ENCODE peak calls at places on chromosomes 2 and 18, in seven cellular contexts. H, J, U, F, Q, P and K are unnamed samples.

GRCh38 chr18:42486296-42486695 is 531.3 kb downstream of the PIK3C3 start:
- DNase-seq in U (no peak), F (no peak), H (no peak), Q (no peak), J (no peak), P (no peak), K (no peak)

GRCh38 chr2:236753611-236754010 is 184.0 kb downstream of the ACKR3 start:
- DNase-seq in H (no peak), P (no peak), Q (no peak), J (no peak), U (no peak), F (no peak), K (no peak)

GRCh38 chr18:1914489-1914888 is 656.8 kb downstream of the METTL4 start:
- DNase-seq in P (peak; percentile 69), H (peak; percentile 0), J (peak; percentile 42), U (no peak), Q (no peak), F (no peak), K (no peak)

GRCh38 chr18:6547476-6547875 is 132.8 kb upstream of the L3MBTL4 start:
- DNase-seq in J (no peak), P (peak; percentile 10), Q (no peak), F (no peak), U (no peak), H (no peak), K (no peak)

GRCh38 chr2:55877101-55877500 is 46.5 kb downstream of the EFEMP1 start:
- DNase-seq in P (no peak), Q (no peak), F (no peak), H (no peak), J (no peak), U (no peak), K (no peak)

GRCh38 chr2:99127999-99128398 is 13.5 kb upstream of the C2orf15 start:
- DNase-seq in U (no peak), Q (no peak), H (no peak), J (no peak), F (no peak), P (no peak), K (no peak)

GRCh38 chr2:191486584-191487320 is 191.2 kb upstream of the NABP1 start:
- DNase-seq in U (no peak), P (peak; percentile 96), Q (no peak), J (peak; percentile 89), F (peak; percentile 93), H (no peak), K (peak; percentile 89)

GRCh38 chr2:174292908-174293307 is 41.8 kb upstream of the SP9 start:
- DNase-seq in P (no peak), Q (no peak), H (no peak), F (no peak), U (no peak), J (no peak), K (no peak)

GRCh38 chr2:143833258-143833657 is 686.7 kb downstream of the ZEB2 start:
- DNase-seq in F (no peak), J (no peak), P (no peak), Q (no peak), H (no peak), U (no peak), K (no peak)

GRCh38 chr2:138829326-138829725 is 49.1 kb upstream of the NXPH2 start:
- DNase-seq in H (peak; percentile 28), F (no peak), U (no peak), J (peak; percentile 24), Q (peak; percentile 27), P (peak; percentile 55), K (no peak)

GRCh38 chr2:24616606-24617005 is 125.6 kb downstream of the NCOA1 start:
- DNase-seq in J (no peak), P (no peak), U (no peak), F (no peak), H (no peak), Q (no peak), K (no peak)

DNA sequence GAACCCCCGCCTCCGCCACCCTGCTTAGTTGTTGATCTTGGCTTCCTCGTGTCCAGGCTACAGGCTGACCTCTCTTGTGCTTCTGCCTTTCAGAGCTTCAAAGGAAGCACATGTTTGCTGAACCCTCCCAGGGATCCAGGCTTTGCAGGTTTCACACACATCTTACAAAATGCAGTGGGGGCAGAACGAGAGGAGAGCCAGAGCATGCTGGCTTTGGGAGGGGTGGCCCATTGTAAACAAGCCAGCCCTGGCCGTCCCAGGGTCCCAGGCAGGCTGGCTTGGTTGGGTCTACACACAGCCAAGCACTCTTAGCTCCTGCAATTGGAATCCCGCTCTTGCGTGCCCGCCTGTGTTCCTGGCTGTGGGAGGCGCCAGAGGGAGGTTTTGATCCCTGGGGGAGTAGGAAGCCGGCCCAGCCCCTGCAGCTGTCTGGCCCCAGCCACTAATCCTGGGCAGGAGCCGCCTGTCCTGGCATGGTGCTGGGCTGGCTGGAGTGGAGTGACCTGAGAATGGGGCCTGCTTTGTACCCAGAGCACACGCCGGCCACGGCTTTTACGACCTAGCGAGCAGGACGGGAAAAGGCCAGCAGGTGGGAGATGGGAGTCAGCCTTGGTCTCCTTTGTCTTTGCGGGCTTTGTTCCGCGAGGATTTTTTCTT is 53.9 kb downstream of the SH3BP4 start:
- DNase-seq in U (no peak), H (no peak), J (peak; percentile 29), Q (no peak), F (no peak), P (no peak), K (no peak)
- TF ChIP-seq CTCF in U (no peak), H (no peak), J (peak; percentile 0), Q (no peak), F (no peak), P (no peak), K (no peak)

GRCh38 chr18:25279133-25279532 is 72.8 kb downstream of the ZNF521 start:
- DNase-seq in H (no peak), Q (no peak), J (peak; percentile 21), U (no peak), F (no peak), P (no peak), K (no peak)

GRCh38 chr18:25278415-25278814 is 73.6 kb downstream of the ZNF521 start:
- DNase-seq in J (no peak), Q (no peak), P (no peak), U (no peak), F (no peak), H (no peak), K (no peak)

GRCh38 chr18:25279961-25280360 is 72.0 kb downstream of the ZNF521 start:
- DNase-seq in U (no peak), Q (no peak), P (no peak), H (no peak), F (no peak), J (no peak), K (no peak)

GRCh38 chr18:25281522-25281921 is 70.4 kb downstream of the ZNF521 start:
- DNase-seq in F (no peak), Q (no peak), H (no peak), U (no peak), J (no peak), P (no peak), K (no peak)

GRCh38 chr18:25279556-25279955 is 72.4 kb downstream of the ZNF521 start:
- DNase-seq in J (no peak), P (no peak), H (no peak), U (no peak), F (no peak), Q (no peak), K (no peak)
- TF ChIP-seq CTCF in J (no peak), P (no peak), H (no peak), U (no peak), F (no peak), Q (no peak), K (no peak)

GRCh38 chr2:211281430-211282073 is 725.2 kb downstream of the CPS1 start:
- DNase-seq in U (no peak), Q (no peak), H (no peak), F (no peak), P (no peak), J (no peak), K (no peak)
- TF ChIP-seq CTCF in U (no peak), Q (no peak), H (no peak), F (no peak), P (no peak), J (no peak), K (no peak)

DNA sequence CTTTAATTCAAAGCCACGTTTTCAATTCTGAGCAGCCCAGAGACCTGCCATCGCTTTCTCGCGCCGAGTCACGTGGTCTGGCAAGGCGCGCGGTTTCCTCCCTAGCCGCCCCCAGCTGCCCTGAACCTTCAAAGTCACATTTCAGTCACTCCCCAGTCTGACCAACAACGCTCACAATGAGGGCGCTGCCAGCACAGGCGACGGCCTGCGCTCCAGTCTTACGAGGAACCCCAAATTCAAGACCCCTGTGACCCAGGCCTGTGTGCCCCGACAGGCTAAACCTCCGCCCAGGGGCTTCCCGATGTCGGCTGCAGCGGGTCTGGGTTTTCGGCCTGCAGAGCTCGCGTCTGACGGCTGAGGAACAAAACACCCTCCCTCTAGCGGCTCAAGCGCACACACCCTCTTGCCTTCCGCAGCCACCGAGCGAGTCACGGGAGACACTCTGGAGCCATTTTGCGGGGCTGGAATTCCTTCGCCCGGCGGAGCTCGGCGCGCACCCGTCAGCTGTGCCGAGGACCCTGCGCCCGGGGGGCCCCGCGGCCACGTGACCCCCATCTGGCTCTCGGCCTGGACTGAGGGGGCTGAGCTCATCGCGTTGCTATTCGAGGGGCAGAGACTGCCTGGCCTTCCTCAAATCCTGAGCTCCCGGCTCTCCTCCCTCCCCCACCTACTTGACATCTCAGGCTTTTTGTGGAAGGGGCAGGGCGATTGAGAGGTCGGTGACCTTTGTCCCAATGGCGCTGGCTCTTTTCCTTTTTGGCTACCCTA is 69.9 kb upstream of the ITGB6 start:
- DNase-seq in J (peak; percentile 95), H (peak; percentile 83), P (peak; percentile 79), Q (peak; percentile 94), U (peak; percentile 85), F (peak; percentile 71), K (peak; percentile 71)
- TF ChIP-seq CTCF in J (peak; percentile 64), H (peak; percentile 43), P (peak; percentile 74), Q (peak; percentile 88), U (peak; percentile 84), F (peak; percentile 65), K (peak; percentile 60)

GRCh38 chr18:69941183-69941582 is 6.5 kb downstream of the CD226 start:
- DNase-seq in H (no peak), Q (no peak), P (no peak), U (no peak), F (no peak), J (no peak), K (no peak)

GRCh38 chr18:69946608-69947155 is 991 bp downstream of the CD226 start:
- DNase-seq in U (no peak), F (no peak), J (no peak), H (no peak), P (no peak), Q (no peak), K (no peak)

GRCh38 chr18:69944434-69944833 is 3.2 kb downstream of the CD226 start:
- DNase-seq in P (no peak), Q (no peak), J (no peak), F (no peak), U (no peak), H (no peak), K (no peak)

GRCh38 chr18:69945220-69946114 is 2.2 kb downstream of the CD226 start:
- DNase-seq in Q (no peak), U (no peak), F (no peak), P (no peak), H (no peak), J (no peak), K (no peak)

GRCh38 chr18:69943021-69943420 is 4.7 kb downstream of the CD226 start:
- DNase-seq in Q (no peak), J (no peak), U (no peak), P (no peak), H (no peak), F (no peak), K (no peak)
- TF ChIP-seq CTCF in Q (no peak), J (peak; percentile 29), U (no peak), P (no peak), H (no peak), F (no peak), K (no peak)